ENCODE peak calls at places on chromosomes 13 and 19, in seven cellular contexts. O is lower lobe of right lung, H is body of pancreas, U is hepatocyte, J is suprapubic skin, K is upper lobe of left lung, G is pancreas. I is an unnamed sample.

GRCh38 chr13:50527612-50528509 is 315.6 kb downstream of the DLEU7 start:
- DNase-seq in O (no peak), H (no peak), U (no peak), J (no peak), K (peak; percentile 36), G (no peak), I (peak; percentile 20)

GRCh38 chr13:56670563-56670962 is 470.2 kb upstream of the PRR20A start:
- DNase-seq in O (no peak), H (no peak), U (no peak), J (no peak), K (no peak), G (no peak), I (no peak)

GRCh38 chr19:7018828-7019227 is 2.4 kb downstream of the MBD3L2B start:
- DNase-seq in O (no peak), H (no peak), U (no peak), J (no peak), K (no peak), G (no peak), I (no peak)

GRCh38 chr13:77048592-77048991 is 21.6 kb upstream of the FBXL3 start:
- DNase-seq in O (no peak), H (no peak), U (no peak), J (no peak), K (no peak), G (no peak), I (no peak)

GRCh38 chr19:18915639-18916038 is 3.5 kb downstream of the COPE start:
- DNase-seq in O (no peak), H (peak; percentile 39), U (no peak), J (no peak), K (no peak), G (no peak), I (peak; percentile 67)

GRCh38 chr19:29967623-29968022 is 25.6 kb downstream of the URI1 start:
- DNase-seq in O (no peak), H (no peak), U (no peak), J (no peak), K (no peak), G (no peak), I (no peak)

GRCh38 chr19:46728693-46729339 is 11.9 kb upstream of the PRKD2 start:
- DNase-seq in O (peak; percentile 87), H (peak; percentile 74), U (peak; percentile 87), J (no peak), K (peak; percentile 81), G (peak; percentile 82), I (peak; percentile 88)

GRCh38 chr19:46392252-46392801 is 21.0 kb downstream of the CCDC8 start:
- DNase-seq in O (peak; percentile 49), H (no peak), U (peak; percentile 50), J (peak; percentile 59), K (no peak), G (peak; percentile 65), I (no peak)

GRCh38 chr19:31408460-31409124 is 59.4 kb upstream of the TSHZ3 start:
- DNase-seq in O (no peak), H (no peak), U (peak; percentile 38), J (no peak), K (no peak), G (no peak), I (no peak)

GRCh38 chr19:24048261-24048660 is 38.7 kb upstream of the ZNF254 start:
- DNase-seq in O (no peak), H (no peak), U (no peak), J (no peak), K (no peak), G (no peak), I (no peak)
- TF ChIP-seq CTCF in O (no peak), H (no peak), U (no peak), J (no peak), K (no peak), G (no peak), I (no peak)

GRCh38 chr13:82976499-82976898 is 905.8 kb downstream of the SLITRK1 start:
- DNase-seq in O (no peak), H (no peak), U (no peak), J (no peak), K (no peak), G (no peak), I (no peak)
- TF ChIP-seq CTCF in O (no peak), H (no peak), U (peak; percentile 34), J (no peak), K (no peak), G (no peak), I (no peak)

GRCh38 chr13:39048806-39049205 is 10.6 kb downstream of the NHLRC3 start:
- DNase-seq in O (no peak), H (no peak), U (no peak), J (no peak), K (no peak), G (no peak), I (no peak)

GRCh38 chr13:39052944-39053343 is 14.7 kb downstream of the NHLRC3 start:
- DNase-seq in O (no peak), H (no peak), U (no peak), J (no peak), K (no peak), G (no peak), I (no peak)

GRCh38 chr13:39049274-39049673 is 11.0 kb downstream of the NHLRC3 start:
- DNase-seq in O (no peak), H (no peak), U (no peak), J (no peak), K (no peak), G (no peak), I (no peak)

GRCh38 chr13:39054112-39054511 is 15.9 kb downstream of the NHLRC3 start:
- DNase-seq in O (no peak), H (no peak), U (no peak), J (no peak), K (no peak), G (no peak), I (no peak)

DNA sequence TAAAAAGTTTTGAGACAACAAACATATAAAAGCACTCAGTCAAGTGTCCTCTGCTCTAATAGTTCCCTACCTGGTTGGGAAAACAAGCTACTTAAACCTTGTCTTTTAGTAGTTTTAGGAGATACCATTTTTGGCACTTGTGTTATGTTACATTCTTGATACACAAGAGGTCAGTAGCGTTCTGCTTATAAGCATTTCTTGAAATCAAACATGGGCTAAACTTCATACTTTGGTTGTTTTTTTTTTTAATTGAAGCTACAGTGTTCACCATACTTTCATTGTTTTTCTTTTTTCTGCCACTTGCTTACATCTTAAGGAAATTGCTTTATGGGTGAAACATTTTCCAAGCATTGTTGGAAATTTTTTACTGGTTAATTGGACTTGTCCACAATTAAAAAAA is 12.9 kb downstream of the NHLRC3 start:
- DNase-seq in O (no peak), H (no peak), U (peak; percentile 43), J (no peak), K (no peak), G (no peak), I (no peak)
- TF ChIP-seq CTCF in O (peak; percentile 40), H (peak; percentile 30), U (peak; percentile 58), J (no peak), K (peak; percentile 24), G (no peak), I (peak; percentile 47)

GRCh38 chr19:41895745-41896580 is 13.0 kb downstream of the ARHGEF1 start:
- DNase-seq in O (no peak), H (no peak), U (no peak), J (no peak), K (no peak), G (no peak), I (peak; percentile 67)
- TF ChIP-seq CTCF in O (no peak), H (no peak), U (no peak), J (no peak), K (no peak), G (no peak), I (peak; percentile 76)

GRCh38 chr19:10500247-10500592 is 2.9 kb downstream of the KEAP1 start:
- DNase-seq in O (no peak), H (no peak), U (no peak), J (no peak), K (no peak), G (no peak), I (no peak)

GRCh38 chr19:10499550-10500246 is 3.5 kb downstream of the KEAP1 start:
- DNase-seq in O (no peak), H (no peak), U (no peak), J (no peak), K (no peak), G (peak; percentile 73), I (no peak)

GRCh38 chr19:10503002-10503789 is at the start of gene KEAP1:
- DNase-seq in O (peak; percentile 59), H (peak; percentile 58), U (peak; percentile 52), J (no peak), K (peak; percentile 36), G (peak; percentile 84), I (peak; percentile 48)

GRCh38 chr19:10501971-10502523 is 1.1 kb downstream of the KEAP1 start:
- DNase-seq in O (peak; percentile 92), H (peak; percentile 95), U (peak; percentile 70), J (peak; percentile 88), K (peak; percentile 92), G (peak; percentile 99), I (peak; percentile 60)

DNA sequence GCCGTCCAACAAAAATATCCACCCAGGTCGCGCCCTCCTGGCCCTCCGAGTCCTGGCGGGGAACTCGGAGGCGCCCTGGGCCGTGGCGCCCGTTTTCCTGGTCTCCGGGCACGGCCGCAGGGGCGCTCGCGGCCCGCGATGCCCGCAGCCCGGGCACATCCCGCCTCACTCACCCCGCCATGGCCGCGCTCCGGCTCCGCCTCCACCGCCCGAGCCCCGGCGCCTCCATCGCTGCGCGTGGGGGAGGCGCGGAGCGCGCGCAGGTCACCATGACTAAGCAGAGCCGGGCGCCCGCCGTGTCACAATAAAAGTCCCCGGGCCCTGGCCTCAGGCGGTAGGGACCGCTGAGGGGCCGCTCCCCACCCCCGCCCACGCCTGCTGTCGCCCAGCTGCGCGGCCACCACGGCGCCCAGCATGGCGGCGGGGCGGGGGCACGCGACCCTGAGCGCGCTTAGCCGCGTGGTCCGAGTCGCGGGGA is 593 bp downstream of the KEAP1 start:
- DNase-seq in O (peak; percentile 97), H (peak; percentile 95), U (peak; percentile 96), J (peak; percentile 94), K (peak; percentile 95), G (peak; percentile 97), I (peak; percentile 94)
- TF ChIP-seq CTCF in O (no peak), H (peak; percentile 12), U (peak; percentile 5), J (no peak), K (no peak), G (no peak), I (no peak)

GRCh38 chr19:12293771-12294307 is 844 bp downstream of the ZNF44 start:
- DNase-seq in O (peak; percentile 94), H (peak; percentile 87), U (peak; percentile 94), J (peak; percentile 82), K (peak; percentile 94), G (peak; percentile 96), I (peak; percentile 84)

GRCh38 chr19:12294308-12295158 is at the start of gene ZNF44:
- DNase-seq in O (peak; percentile 98), H (peak; percentile 99), U (peak; percentile 98), J (peak; percentile 99), K (peak; percentile 99), G (peak; percentile 99), I (peak; percentile 99)

GRCh38 chr19:12295191-12295590 is 508 bp upstream of the ZNF44 start:
- DNase-seq in O (no peak), H (no peak), U (peak; percentile 8), J (no peak), K (no peak), G (no peak), I (no peak)

GRCh38 chr19:12284631-12285030 is 10.1 kb downstream of the ZNF44 start:
- DNase-seq in O (no peak), H (no peak), U (no peak), J (no peak), K (no peak), G (peak; percentile 34), I (no peak)

DNA sequence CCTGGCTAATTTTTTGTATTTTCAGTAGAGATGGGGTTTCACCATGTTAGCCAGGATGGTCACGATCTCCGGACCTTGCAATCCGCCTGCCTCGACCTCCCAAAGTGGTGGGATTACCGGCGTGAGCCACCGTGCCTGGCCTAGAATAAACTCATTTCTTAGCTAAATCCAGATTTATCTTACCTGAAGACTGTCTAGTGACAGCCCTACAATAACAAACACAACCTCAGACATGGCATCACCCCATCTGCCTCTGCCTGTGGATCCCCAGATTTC is 5.0 kb downstream of the ZNF44 start:
- DNase-seq in O (no peak), H (no peak), U (no peak), J (no peak), K (no peak), G (no peak), I (no peak)
- TF ChIP-seq CTCF in O (no peak), H (no peak), U (no peak), J (no peak), K (no peak), G (no peak), I (no peak)